ENCODE peak calls at places on chromosomes 7 and 10, in six cellular contexts. S is IMR-90, U is neuronal stem cell, P is H9, B is mesenchymal stem cell, O is H1. T is an unnamed sample.

GRCh38 chr7:154840086-154840485 is 162.8 kb downstream of the PAXIP1 start:
- DNase-seq in S (no peak), U (no peak), P (no peak), B (no peak), O (no peak), T (peak)

GRCh38 chr7:50339990-50340500 is 35.5 kb downstream of the IKZF1 start:
- DNase-seq in S (no peak), U (no peak), P (no peak), B (no peak), O (no peak), T (peak)

GRCh38 chr10:515674-516073 is 173.8 kb downstream of the DIP2C start:
- DNase-seq in S (no peak), U (no peak), P (no peak), B (no peak), O (no peak), T (no peak)

GRCh38 chr10:121069061-121069850 is 218.1 kb downstream of the WDR11 start:
- DNase-seq in S (no peak), U (no peak), P (no peak), B (peak), O (no peak), T (no peak)

GRCh38 chr7:157461805-157462771 is 125.3 kb downstream of the DNAJB6 start:
- DNase-seq in S (no peak), U (no peak), P (no peak), B (no peak), O (no peak), T (no peak)

GRCh38 chr7:92641921-92642511 is 51.8 kb upstream of the FAM133B start:
- DNase-seq in S (peak), U (no peak), P (no peak), B (peak), O (no peak), T (no peak)

GRCh38 chr7:80284848-80285247 is 150.2 kb downstream of the GNAI1 start:
- DNase-seq in S (peak), U (no peak), P (no peak), B (peak), O (no peak), T (no peak)

GRCh38 chr7:150379590-150380379 is 655 bp downstream of the ZNF775 start:
- DNase-seq in S (no peak), U (no peak), P (no peak), B (peak), O (no peak), T (no peak)

GRCh38 chr10:86649471-86650150 is 4.7 kb upstream of the OPN4 start:
- DNase-seq in S (no peak), U (no peak), P (peak), B (no peak), O (no peak), T (no peak)

GRCh38 chr7:67618569-67619543 is 622.2 kb downstream of the TYW1 start:
- DNase-seq in S (no peak), U (no peak), P (peak), B (no peak), O (peak), T (peak)

GRCh38 chr7:128830231-128831177 is at the start of gene FLNC:
- DNase-seq in S (peak), U (no peak), P (no peak), B (peak), O (no peak), T (peak)

GRCh38 chr10:60031664-60032063 is 125.3 kb upstream of the CCDC6 start:
- DNase-seq in S (no peak), U (no peak), P (no peak), B (peak), O (no peak), T (peak)

GRCh38 chr10:2979267-2979660 is 88.1 kb upstream of the PFKP start:
- DNase-seq in S (peak), U (no peak), P (no peak), B (peak), O (no peak), T (no peak)

GRCh38 chr7:43454936-43455518 is 127.9 kb upstream of the STK17A start:
- DNase-seq in S (peak), U (peak), P (no peak), B (peak), O (no peak), T (peak)

GRCh38 chr7:132782777-132783633 is 206.7 kb upstream of the PLXNA4 start:
- DNase-seq in S (peak), U (no peak), P (no peak), B (peak), O (no peak), T (peak)

GRCh38 chr10:68212721-68213352 is 19.1 kb downstream of the ATOH7 start:
- DNase-seq in S (peak), U (no peak), P (no peak), B (peak), O (no peak), T (peak)

GRCh38 chr10:35058686-35059085 is 31.5 kb downstream of the CUL2 start:
- DNase-seq in S (no peak), U (no peak), P (no peak), B (peak), O (no peak), T (no peak)

GRCh38 chr10:35058134-35058533 is 32.0 kb downstream of the CUL2 start:
- DNase-seq in S (peak), U (no peak), P (no peak), B (peak), O (no peak), T (no peak)

GRCh38 chr10:35056133-35056532 is 34.0 kb downstream of the CUL2 start:
- DNase-seq in S (no peak), U (no peak), P (no peak), B (no peak), O (no peak), T (no peak)

GRCh38 chr10:35059486-35059885 is 30.7 kb downstream of the CUL2 start:
- DNase-seq in S (peak), U (no peak), P (no peak), B (peak), O (no peak), T (no peak)

GRCh38 chr10:35056686-35057085 is 33.5 kb downstream of the CUL2 start:
- DNase-seq in S (no peak), U (no peak), P (no peak), B (no peak), O (no peak), T (no peak)
- H2BK15ac ChIP-seq in S (peak), U (no peak), P (no peak), B (no peak), O (no peak), T (no peak)

GRCh38 chr7:40796723-40797122 is 661.9 kb downstream of the SUGCT start:
- DNase-seq in S (no peak), U (no peak), P (no peak), B (no peak), O (no peak), T (no peak)
- H2BK15ac ChIP-seq in S (no peak), U (no peak), P (no peak), B (no peak), O (no peak), T (no peak)

GRCh38 chr7:101560856-101561255 is 68.2 kb downstream of the MYL10 start:
- DNase-seq in S (no peak), U (no peak), P (peak), B (no peak), O (no peak), T (no peak)

GRCh38 chr7:101557421-101557820 is 71.7 kb downstream of the MYL10 start:
- DNase-seq in S (no peak), U (no peak), P (peak), B (no peak), O (no peak), T (no peak)

GRCh38 chr7:101557978-101558741 is 70.9 kb downstream of the MYL10 start:
- DNase-seq in S (no peak), U (no peak), P (peak), B (no peak), O (no peak), T (no peak)

GRCh38 chr7:101559586-101559985 is 69.5 kb downstream of the MYL10 start:
- DNase-seq in S (no peak), U (no peak), P (no peak), B (no peak), O (no peak), T (no peak)

GRCh38 chr7:101558742-101559325 is 70.3 kb downstream of the MYL10 start:
- DNase-seq in S (no peak), U (no peak), P (peak), B (no peak), O (no peak), T (no peak)
- H2BK15ac ChIP-seq in S (no peak), U (no peak), P (no peak), B (no peak), O (no peak), T (no peak)

GRCh38 chr7:142345817-142346216 is 88.0 kb upstream of the PRSS58 start:
- DNase-seq in S (no peak), U (no peak), P (no peak), B (no peak), O (no peak), T (no peak)
- H2BK15ac ChIP-seq in S (no peak), U (no peak), P (no peak), B (no peak), O (no peak), T (no peak)

GRCh38 chr10:111556666-111557065 is 479.8 kb downstream of the ADRA2A start:
- DNase-seq in S (no peak), U (no peak), P (no peak), B (peak), O (no peak), T (no peak)

GRCh38 chr10:111565542-111565941 is 488.7 kb downstream of the ADRA2A start:
- DNase-seq in S (no peak), U (no peak), P (no peak), B (no peak), O (no peak), T (peak)

GRCh38 chr10:111560042-111560441 is 483.2 kb downstream of the ADRA2A start:
- DNase-seq in S (no peak), U (no peak), P (no peak), B (no peak), O (no peak), T (no peak)
- H2BK15ac ChIP-seq in S (no peak), U (no peak), P (no peak), B (no peak), O (no peak), T (no peak)

DNA sequence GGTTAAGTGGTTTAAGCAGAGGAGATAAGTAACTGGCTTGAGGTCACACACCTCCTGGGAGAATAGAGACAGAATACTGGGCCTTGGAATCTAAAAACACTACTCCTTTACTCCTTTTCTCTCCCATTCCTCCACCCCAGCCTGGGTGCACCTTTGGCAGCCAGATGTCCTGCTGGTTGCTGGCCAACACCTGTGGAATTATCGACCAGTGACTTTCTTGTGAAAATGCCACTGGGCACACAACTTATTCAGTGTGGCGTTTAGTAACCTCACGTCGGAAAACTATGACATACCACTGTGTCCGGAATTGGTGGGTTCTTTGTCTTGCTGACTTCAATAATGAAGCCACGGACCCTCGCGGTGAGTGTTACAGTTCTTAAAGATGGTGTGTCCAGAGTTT is 26.4 kb downstream of the RNF133 start:
- DNase-seq in S (no peak), U (no peak), P (no peak), B (no peak), O (no peak), T (no peak)
- H2BK15ac ChIP-seq in S (no peak), U (no peak), P (no peak), B (no peak), O (no peak), T (no peak)

GRCh38 chr10:73779539-73780197 is 2.2 kb upstream of the CHCHD1 start:
- DNase-seq in S (no peak), U (no peak), P (no peak), B (no peak), O (no peak), T (no peak)

GRCh38 chr10:73779018-73779417 is 2.8 kb upstream of the CHCHD1 start:
- DNase-seq in S (no peak), U (no peak), P (no peak), B (no peak), O (no peak), T (no peak)

GRCh38 chr10:73781548-73781878 is 335 bp upstream of the CHCHD1 start:
- DNase-seq in S (no peak), U (no peak), P (no peak), B (no peak), O (no peak), T (no peak)

GRCh38 chr10:73780966-73781365 is 882 bp upstream of the CHCHD1 start:
- DNase-seq in S (peak), U (no peak), P (no peak), B (peak), O (no peak), T (no peak)

DNA sequence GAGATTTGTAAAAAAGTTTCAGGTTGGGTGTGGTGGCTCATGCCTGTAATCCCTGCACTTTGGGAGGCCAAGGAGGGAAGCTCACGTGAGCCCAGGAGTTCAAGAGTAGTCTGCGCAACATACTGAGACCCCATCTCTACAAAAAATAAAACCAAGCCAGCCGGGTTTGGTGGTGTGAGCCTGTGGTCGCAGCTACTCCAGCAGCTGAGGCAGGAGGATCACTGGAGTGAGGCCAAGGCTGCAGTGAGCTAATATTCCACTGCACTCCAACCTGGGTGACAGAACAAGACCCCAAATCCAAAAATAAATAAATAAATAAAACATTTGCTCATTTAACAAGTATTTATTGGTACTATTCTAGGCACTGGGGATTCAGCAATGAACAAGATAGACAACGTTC is 1.5 kb upstream of the CHCHD1 start:
- DNase-seq in S (no peak), U (no peak), P (no peak), B (no peak), O (no peak), T (no peak)
- H2BK15ac ChIP-seq in S (no peak), U (no peak), P (no peak), B (no peak), O (no peak), T (no peak)

GRCh38 chr10:51911721-51912120 is 212.3 kb upstream of the CSTF2T start:
- DNase-seq in S (no peak), U (no peak), P (no peak), B (no peak), O (no peak), T (no peak)

GRCh38 chr10:51907342-51907741 is 207.9 kb upstream of the CSTF2T start:
- DNase-seq in S (no peak), U (no peak), P (no peak), B (no peak), O (no peak), T (no peak)

GRCh38 chr10:51910596-51910995 is 211.2 kb upstream of the CSTF2T start:
- DNase-seq in S (no peak), U (no peak), P (peak), B (no peak), O (no peak), T (no peak)

GRCh38 chr10:51915031-51915542 is 215.7 kb upstream of the CSTF2T start:
- DNase-seq in S (no peak), U (no peak), P (peak), B (no peak), O (peak), T (peak)

GRCh38 chr10:51910189-51910588 is 210.8 kb upstream of the CSTF2T start:
- DNase-seq in S (peak), U (no peak), P (peak), B (no peak), O (peak), T (peak)
- H2BK15ac ChIP-seq in S (no peak), U (no peak), P (no peak), B (no peak), O (no peak), T (no peak)

DNA sequence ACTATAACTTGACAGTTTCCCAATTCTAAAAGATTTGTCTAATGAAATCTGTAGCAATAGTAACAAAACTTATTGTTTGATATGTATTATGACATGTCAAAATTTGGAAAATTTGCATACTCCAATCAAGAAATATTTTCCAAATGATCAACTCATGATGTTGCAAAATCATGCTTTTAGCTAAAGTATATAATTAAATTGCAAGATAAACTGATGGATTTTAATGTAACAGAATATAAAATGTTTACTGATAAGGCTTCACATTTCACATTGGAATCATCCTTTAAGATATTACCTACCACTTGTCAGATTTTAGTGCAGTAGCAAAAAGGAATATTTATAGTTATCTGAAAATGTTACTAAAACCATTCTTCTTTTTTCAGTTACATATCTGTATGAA is 421.9 kb upstream of the SEMA3D start:
- DNase-seq in S (no peak), U (no peak), P (no peak), B (no peak), O (no peak), T (no peak)
- H2BK15ac ChIP-seq in S (no peak), U (no peak), P (no peak), B (no peak), O (no peak), T (no peak)

DNA sequence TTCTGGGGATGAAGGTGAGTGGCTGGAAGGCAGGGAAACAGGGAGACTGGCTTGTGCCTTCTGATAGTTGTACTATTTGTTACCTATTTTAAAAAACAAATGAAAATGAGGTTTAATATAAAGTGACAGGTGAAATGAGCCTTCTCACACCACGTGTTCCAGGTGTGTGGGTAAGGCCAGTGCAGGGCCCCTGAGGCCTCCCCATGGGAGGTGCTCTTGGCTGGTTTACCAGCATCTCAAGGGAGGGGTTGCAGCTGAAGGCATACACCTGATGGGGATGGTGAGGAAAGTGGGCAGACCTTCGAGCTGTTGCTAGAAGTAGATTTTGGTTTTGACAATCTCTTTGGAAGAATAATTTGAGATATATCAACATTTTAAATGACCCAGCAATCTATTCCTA is 103.6 kb downstream of the ARHGAP22 start:
- DNase-seq in S (no peak), U (no peak), P (no peak), B (no peak), O (no peak), T (no peak)
- H2BK15ac ChIP-seq in S (no peak), U (no peak), P (no peak), B (no peak), O (no peak), T (no peak)